ENCODE peak calls at places on chromosomes 1 and 21, in five cellular contexts. I is heart left ventricle, E is MM.1S, W is neural progenitor cell, C is sigmoid colon. B is an unnamed sample.

GRCh38 chr1:228905579-228905978 is 170.3 kb downstream of the RHOU start:
- DNase-seq in I (no peak), E (no peak), W (no peak), C (no peak), B (no peak)

GRCh38 chr1:87141556-87141955 is 187.1 kb upstream of the LMO4 start:
- DNase-seq in I (no peak), E (no peak), W (no peak), C (no peak), B (no peak)

GRCh38 chr1:67558449-67559193 is 126.4 kb upstream of the GADD45A start:
- DNase-seq in I (no peak), E (no peak), W (no peak), C (no peak), B (no peak)

GRCh38 chr1:236059011-236059410 is 5.9 kb downstream of the NID1 start:
- DNase-seq in I (no peak), E (no peak), W (no peak), C (peak), B (no peak)

GRCh38 chr1:186202174-186202843 is 172.7 kb downstream of the TPR start:
- DNase-seq in I (no peak), E (no peak), W (peak), C (peak), B (no peak)

GRCh38 chr1:91201699-91202098 is 179.9 kb upstream of the ZNF644 start:
- DNase-seq in I (no peak), E (no peak), W (no peak), C (no peak), B (no peak)

GRCh38 chr1:154967331-154967950 is 3.1 kb downstream of the SHC1 start:
- DNase-seq in I (no peak), E (no peak), W (no peak), C (no peak), B (no peak)

GRCh38 chr1:22763479-22764200 is 53.0 kb downstream of the EPHB2 start:
- DNase-seq in I (no peak), E (no peak), W (peak), C (no peak), B (peak)

GRCh38 chr21:41671212-41671762 is 95.6 kb downstream of the RIPK4 start:
- DNase-seq in I (no peak), E (no peak), W (no peak), C (no peak), B (no peak)

GRCh38 chr1:109909531-109909930 is 1.1 kb upstream of the CSF1 start:
- DNase-seq in I (no peak), E (no peak), W (no peak), C (no peak), B (no peak)

GRCh38 chr1:222105393-222105737 is 363.5 kb upstream of the DUSP10 start:
- DNase-seq in I (no peak), E (no peak), W (no peak), C (no peak), B (no peak)

GRCh38 chr1:212962509-212962908 is 12.2 kb downstream of the VASH2 start:
- DNase-seq in I (no peak), E (no peak), W (no peak), C (no peak), B (no peak)

GRCh38 chr1:188070848-188071247 is 1242.1 kb downstream of the PLA2G4A start:
- DNase-seq in I (no peak), E (no peak), W (peak), C (no peak), B (no peak)

GRCh38 chr1:7388488-7389185 is 382.5 kb upstream of the VAMP3 start:
- DNase-seq in I (peak), E (no peak), W (no peak), C (peak), B (no peak)

GRCh38 chr1:110370827-110371226 is 20.0 kb downstream of the SLC16A4 start:
- DNase-seq in I (no peak), E (no peak), W (no peak), C (no peak), B (no peak)

GRCh38 chr1:150282558-150282958 is 204 bp downstream of the CIART start:
- DNase-seq in I (no peak), E (no peak), W (no peak), C (no peak), B (no peak)

GRCh38 chr1:169091480-169091941 is 15.0 kb upstream of the ATP1B1 start:
- DNase-seq in I (no peak), E (no peak), W (no peak), C (no peak), B (no peak)

GRCh38 chr1:91864017-91864700 is 21.8 kb downstream of the TGFBR3 start:
- DNase-seq in I (no peak), E (no peak), W (no peak), C (no peak), B (no peak)

GRCh38 chr1:114466334-114467014 is 44.5 kb downstream of the TRIM33 start:
- DNase-seq in I (no peak), E (no peak), W (no peak), C (no peak), B (no peak)

GRCh38 chr1:240287722-240288121 is 196.0 kb downstream of the FMN2 start:
- DNase-seq in I (no peak), E (no peak), W (no peak), C (no peak), B (no peak)

GRCh38 chr1:42392255-42392654 is 11.7 kb downstream of the RIMKLA start:
- DNase-seq in I (no peak), E (no peak), W (no peak), C (no peak), B (no peak)

GRCh38 chr21:42352433-42353095 is 1.8 kb upstream of the TFF2 start:
- DNase-seq in I (no peak), E (no peak), W (no peak), C (peak), B (no peak)

GRCh38 chr1:63874278-63874880 is 100.6 kb downstream of the ROR1 start:
- DNase-seq in I (no peak), E (no peak), W (no peak), C (no peak), B (no peak)

GRCh38 chr1:99264201-99265021 is at the start of gene PLPPR4:
- DNase-seq in I (peak), E (no peak), W (peak), C (peak), B (no peak)

GRCh38 chr1:4734791-4735190 is 80.4 kb downstream of the AJAP1 start:
- DNase-seq in I (no peak), E (no peak), W (no peak), C (no peak), B (no peak)

GRCh38 chr1:185652348-185652747 is 81.8 kb upstream of the HMCN1 start:
- DNase-seq in I (no peak), E (peak), W (no peak), C (no peak), B (no peak)

GRCh38 chr1:63010898-63011660 is 227.1 kb downstream of the ATG4C start:
- DNase-seq in I (no peak), E (no peak), W (peak), C (no peak), B (no peak)

GRCh38 chr1:167503626-167504458 is 14.5 kb downstream of the CD247 start:
- DNase-seq in I (no peak), E (no peak), W (no peak), C (no peak), B (no peak)

GRCh38 chr1:168893359-168893791 is 164.4 kb upstream of the DPT start:
- DNase-seq in I (peak), E (no peak), W (no peak), C (peak), B (no peak)

GRCh38 chr1:210299501-210299900 is 29.2 kb upstream of the HHAT start:
- DNase-seq in I (no peak), E (no peak), W (no peak), C (no peak), B (no peak)

GRCh38 chr1:37704966-37705365 is 12.7 kb downstream of the CDCA8 start:
- DNase-seq in I (no peak), E (no peak), W (no peak), C (no peak), B (no peak)

GRCh38 chr1:23790696-23791433 is at the start of gene LYPLA2:
- DNase-seq in I (peak), E (peak), W (peak), C (peak), B (peak)
- H3K4me3 ChIP-seq in I (peak), E (peak), W (peak), C (peak), B (peak)

GRCh38 chr1:100892554-100892953 is 2.1 kb downstream of the EXTL2 start:
- DNase-seq in I (no peak), E (no peak), W (no peak), C (no peak), B (no peak)
- TF ChIP-seq CTCF in I (no peak), E (no peak), W (no peak), C (no peak), B (no peak)

DNA sequence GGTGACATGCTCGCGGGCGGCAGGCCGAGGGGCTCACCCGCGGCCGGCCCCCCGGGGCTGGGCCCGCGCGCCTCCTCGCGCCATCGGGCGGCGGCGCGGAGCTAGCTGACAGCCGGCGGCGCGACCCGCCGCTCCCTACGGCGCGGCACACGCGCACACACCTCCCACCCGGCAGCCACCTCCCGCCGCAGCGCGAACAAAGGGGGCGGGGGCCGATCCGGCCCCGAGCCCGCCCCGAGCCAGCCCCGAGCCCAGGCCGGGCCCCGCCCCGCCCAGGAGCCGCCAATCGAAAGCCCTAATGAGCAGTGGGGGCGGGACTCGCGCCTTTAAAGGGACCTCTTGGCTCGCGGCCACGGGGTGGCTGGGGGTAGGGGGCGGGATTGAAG is at the start of gene KIF21B:
- DNase-seq in I (peak), E (peak), W (peak), C (peak), B (no peak)
- H3K4me3 ChIP-seq in I (peak), E (peak), W (peak), C (peak), B (peak)

GRCh38 chr1:152227310-152227928 is 3.4 kb upstream of the HRNR start:
- DNase-seq in I (no peak), E (no peak), W (no peak), C (no peak), B (no peak)
- TF ChIP-seq CTCF in I (no peak), E (peak), W (no peak), C (no peak), B (no peak)

GRCh38 chr1:18041107-18041506 is 66.5 kb upstream of the IGSF21 start:
- DNase-seq in I (no peak), E (no peak), W (no peak), C (peak), B (no peak)

GRCh38 chr1:18041685-18042355 is 65.8 kb upstream of the IGSF21 start:
- DNase-seq in I (no peak), E (no peak), W (peak), C (no peak), B (no peak)

GRCh38 chr1:18035145-18035544 is 72.5 kb upstream of the IGSF21 start:
- DNase-seq in I (no peak), E (no peak), W (no peak), C (no peak), B (no peak)

GRCh38 chr1:18037651-18038050 is 69.9 kb upstream of the IGSF21 start:
- DNase-seq in I (no peak), E (peak), W (no peak), C (no peak), B (no peak)

GRCh38 chr1:18038051-18038450 is 69.5 kb upstream of the IGSF21 start:
- DNase-seq in I (no peak), E (no peak), W (no peak), C (no peak), B (no peak)
- H3K4me3 ChIP-seq in I (no peak), E (no peak), W (no peak), C (no peak), B (no peak)

GRCh38 chr1:245380790-245381535 is 226.2 kb downstream of the KIF26B start:
- DNase-seq in I (no peak), E (no peak), W (peak), C (no peak), B (no peak)
- TF ChIP-seq CTCF in I (peak), E (no peak), W (peak), C (no peak), B (peak)

B was measured in GM12864.